ENCODE peak calls at places on chromosomes 1 and 21, in eight cellular contexts. Z, R, X, Q, E, D, Y and I are unnamed samples.

GRCh38 chr1:165631403-165632151 is 543 bp downstream of the MGST3 start:
- DNase-seq in Z (peak), R (peak), X (peak), Q (peak), E (peak), D (peak), Y (peak), I (no peak)

GRCh38 chr1:7046314-7046713 is 261.1 kb downstream of the CAMTA1 start:
- DNase-seq in Z (peak), R (peak), X (no peak), Q (no peak), E (peak), D (peak), Y (peak), I (no peak)

GRCh38 chr1:172991674-172992400 is 58.9 kb downstream of the TNFSF18 start:
- DNase-seq in Z (no peak), R (no peak), X (no peak), Q (no peak), E (no peak), D (no peak), Y (peak), I (no peak)

GRCh38 chr1:214523124-214523824 is 28.1 kb downstream of the PTPN14 start:
- DNase-seq in Z (no peak), R (no peak), X (no peak), Q (no peak), E (no peak), D (no peak), Y (no peak), I (no peak)

GRCh38 chr1:14850563-14850962 is 252.1 kb downstream of the KAZN start:
- DNase-seq in Z (peak), R (no peak), X (no peak), Q (no peak), E (no peak), D (no peak), Y (no peak), I (no peak)

GRCh38 chr1:228293393-228293792 is 85.5 kb downstream of the OBSCN start:
- DNase-seq in Z (no peak), R (no peak), X (peak), Q (no peak), E (no peak), D (no peak), Y (no peak), I (no peak)

GRCh38 chr21:34836103-34836932 is 167.5 kb downstream of the CLIC6 start:
- DNase-seq in Z (peak), R (peak), X (peak), Q (peak), E (peak), D (no peak), Y (peak), I (peak)

GRCh38 chr21:28089599-28090421 is 902.9 kb downstream of the LTN1 start:
- DNase-seq in Z (no peak), R (peak), X (peak), Q (no peak), E (no peak), D (no peak), Y (no peak), I (no peak)

GRCh38 chr1:158798531-158798930 is 17.5 kb upstream of the OR6N2 start:
- DNase-seq in Z (peak), R (no peak), X (no peak), Q (no peak), E (no peak), D (no peak), Y (peak), I (no peak)